ENCODE peak calls at places on chromosome 10, in nine cellular contexts. Y is endodermal cell, S is mucosa of descending colon, U is fibroblast of lung, Q is colonic mucosa, R is body of pancreas, P is heart left ventricle, I is hepatocyte, H is tibial nerve. M is an unnamed sample. For H3K9me3 and H3K36me3, the result is how much of the 10 kb centered on the place peaks cover.

GRCh38 chr10:69486922-69487730 is 35.9 kb downstream of the TSPAN15 start:
- DNase-seq in Y (no peak), S (no peak), U (no peak), Q (no peak), R (no peak), P (peak), I (no peak), H (no peak), M (no peak)

GRCh38 chr10:80260295-80261243 is 28.9 kb downstream of the MAT1A start:
- DNase-seq in Y (peak), S (no peak), U (no peak), Q (peak), R (peak), P (no peak), I (no peak), H (peak), M (peak)

GRCh38 chr10:100775346-100775745 is 30.0 kb downstream of the PAX2 start:
- DNase-seq in Y (no peak), S (no peak), U (no peak), Q (no peak), R (peak), P (no peak), I (no peak), H (no peak), M (no peak)

GRCh38 chr10:12907651-12908050 is 93.9 kb downstream of the CCDC3 start:
- DNase-seq in Y (no peak), S (no peak), U (peak), Q (no peak), R (no peak), P (no peak), I (peak), H (no peak), M (no peak)

GRCh38 chr10:97024181-97025073 is 161.3 kb downstream of the SLIT1 start:
- DNase-seq in Y (no peak), S (no peak), U (peak), Q (no peak), R (peak), P (peak), I (peak), H (no peak), M (no peak)

GRCh38 chr10:48287417-48288391 is 13.2 kb upstream of the FRMPD2 start:
- DNase-seq in Y (no peak), S (no peak), U (no peak), Q (no peak), R (peak), P (peak), I (peak), H (no peak), M (no peak)

GRCh38 chr10:24998044-24998443 is 17.9 kb downstream of the ENKUR start:
- DNase-seq in Y (no peak), S (no peak), U (no peak), Q (no peak), R (no peak), P (no peak), I (no peak), H (no peak), M (no peak)

GRCh38 chr10:69715156-69715898 is 85.3 kb downstream of the FAM241B start:
- DNase-seq in Y (no peak), S (no peak), U (peak), Q (no peak), R (no peak), P (no peak), I (no peak), H (peak), M (no peak)

GRCh38 chr10:1171182-1171581 is 115.0 kb downstream of the WDR37 start:
- DNase-seq in Y (no peak), S (no peak), U (no peak), Q (no peak), R (no peak), P (no peak), I (no peak), H (no peak), M (no peak)

GRCh38 chr10:107424628-107425027 is 260.1 kb upstream of the SORCS1 start:
- DNase-seq in Y (no peak), S (no peak), U (no peak), Q (no peak), R (no peak), P (no peak), I (no peak), H (no peak), M (no peak)
- H3K9me3 ChIP-seq in Y (under half), S (under half), U (under half), Q (under half), R (under half), P (under half), I (under half), H (under half), M (under half)

DNA sequence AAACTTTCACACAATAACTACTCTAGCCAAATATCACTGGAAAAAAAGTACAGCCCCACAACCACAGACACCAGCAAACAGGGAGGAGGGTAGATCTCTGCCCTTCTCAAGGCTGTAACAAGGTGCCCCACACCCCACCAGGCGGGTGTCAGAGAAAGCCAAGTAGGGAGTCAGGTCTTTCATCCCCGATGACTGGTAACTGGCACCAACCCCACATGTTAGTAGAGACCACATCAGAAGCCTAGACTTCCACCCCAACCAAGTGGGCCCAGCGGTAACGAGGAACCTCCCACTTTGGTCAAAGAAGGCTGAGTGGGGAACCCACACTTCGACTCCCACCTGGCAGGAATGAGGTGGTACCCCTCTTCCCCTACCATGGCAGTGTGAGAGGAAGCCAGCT is 16.4 kb upstream of the RUFY2 start:
- DNase-seq in Y (no peak), S (no peak), U (no peak), Q (no peak), R (no peak), P (no peak), I (no peak), H (no peak), M (peak)
- H3K36me3 ChIP-seq in Y (half or more), S (under half), U (under half), Q (under half), R (under half), P (under half), I (under half), H (under half), M (under half)

GRCh38 chr10:82464419-82464818 is 589.4 kb downstream of the NRG3 start:
- DNase-seq in Y (no peak), S (no peak), U (no peak), Q (no peak), R (no peak), P (no peak), I (no peak), H (no peak), M (no peak)

GRCh38 chr10:82463165-82463564 is 588.2 kb downstream of the NRG3 start:
- DNase-seq in Y (no peak), S (no peak), U (no peak), Q (no peak), R (no peak), P (no peak), I (no peak), H (no peak), M (no peak)

DNA sequence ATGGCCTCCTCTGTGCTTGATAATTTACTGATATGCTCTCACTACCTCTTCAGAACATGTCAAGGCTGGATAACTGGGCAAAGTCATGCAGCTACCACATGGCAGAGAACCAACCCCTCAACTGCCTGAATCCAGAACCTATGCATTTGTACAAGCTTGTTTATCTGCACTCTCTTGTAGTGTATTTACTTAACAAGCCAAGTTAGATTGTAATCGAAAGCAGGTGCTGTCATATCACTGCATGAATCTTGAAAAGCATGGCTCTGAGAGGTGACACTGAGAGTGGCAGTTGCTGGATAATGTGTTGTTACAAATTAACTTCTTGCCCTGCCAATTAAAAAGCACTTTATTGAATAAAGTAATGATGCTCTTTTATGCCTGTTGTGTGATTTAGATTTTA is 588.6 kb downstream of the NRG3 start:
- DNase-seq in Y (no peak), S (no peak), U (no peak), Q (no peak), R (no peak), P (no peak), I (no peak), H (no peak), M (no peak)
- H3K9me3 ChIP-seq in Y (under half), S (under half), U (under half), Q (under half), R (under half), P (under half), I (under half), H (under half), M (under half)

GRCh38 chr10:118307237-118307636 is 34.9 kb downstream of the FAM204A start:
- DNase-seq in Y (no peak), S (no peak), U (no peak), Q (no peak), R (no peak), P (no peak), I (no peak), H (no peak), M (no peak)

GRCh38 chr10:118309911-118310310 is 32.2 kb downstream of the FAM204A start:
- DNase-seq in Y (no peak), S (no peak), U (no peak), Q (no peak), R (no peak), P (no peak), I (no peak), H (no peak), M (no peak)

GRCh38 chr10:118305730-118306129 is 36.4 kb downstream of the FAM204A start:
- DNase-seq in Y (no peak), S (no peak), U (no peak), Q (no peak), R (no peak), P (no peak), I (no peak), H (no peak), M (no peak)

GRCh38 chr10:118308664-118309063 is 33.5 kb downstream of the FAM204A start:
- DNase-seq in Y (peak), S (no peak), U (no peak), Q (no peak), R (no peak), P (no peak), I (no peak), H (no peak), M (no peak)

DNA sequence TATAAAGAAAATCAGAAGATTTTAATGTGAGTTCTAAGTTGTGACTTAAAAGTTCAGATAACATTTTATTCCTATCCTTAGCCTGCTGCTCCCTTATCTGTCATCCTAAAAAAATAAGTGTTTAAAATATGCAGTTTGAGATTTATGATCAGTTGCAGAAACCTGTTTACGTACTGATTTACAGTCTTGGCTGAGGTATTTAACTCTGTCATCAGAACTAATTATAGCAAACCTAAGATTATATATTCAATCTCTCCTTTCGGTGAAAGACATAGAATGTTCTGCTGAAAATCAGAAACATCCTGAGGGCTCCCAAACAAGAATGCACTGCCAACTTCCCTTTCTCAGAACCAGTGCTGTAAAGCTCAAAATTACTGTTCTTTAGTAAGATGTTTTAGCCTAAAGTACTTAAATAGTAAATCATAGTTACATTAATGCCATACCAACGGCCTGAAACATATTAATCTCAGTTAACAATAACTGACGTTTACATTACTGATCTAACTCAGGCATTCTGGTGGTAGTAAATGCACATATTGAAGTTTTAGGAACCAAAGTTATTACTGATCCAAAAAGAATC is 34.3 kb downstream of the FAM204A start:
- DNase-seq in Y (no peak), S (no peak), U (no peak), Q (no peak), R (no peak), P (no peak), I (no peak), H (no peak), M (no peak)
- H3K36me3 ChIP-seq in Y (under half), S (under half), U (under half), Q (under half), R (under half), P (under half), I (under half), H (under half), M (under half)